ENCODE peak calls at places on chromosomes 4 and X, in seven cellular contexts. N is GM12878, C is Peyer's patch, V is esophagus muscularis mucosa, Z is testis, S is right lobe of liver, T is A549. M is an unnamed sample.

GRCh38 chrX:63784346-63784901 is 590 bp downstream of the ARHGEF9 start:
- DNase-seq in N (no peak), C (no peak), V (no peak), Z (no peak), S (no peak), T (no peak), M (no peak)

GRCh38 chrX:114787016-114787415 is 203.1 kb downstream of the HTR2C start:
- DNase-seq in N (no peak), C (no peak), V (no peak), Z (no peak), S (no peak), T (no peak), M (no peak)

GRCh38 chr4:73892966-73893365 is 23.8 kb downstream of the CXCL1 start:
- DNase-seq in N (no peak), C (no peak), V (no peak), Z (no peak), S (no peak), T (no peak), M (no peak)

GRCh38 chr4:95263960-95264359 is 284.8 kb downstream of the UNC5C start:
- DNase-seq in N (no peak), C (no peak), V (no peak), Z (no peak), S (no peak), T (no peak), M (no peak)

GRCh38 chr4:56330691-56331090 is 56.6 kb downstream of the AASDH start:
- DNase-seq in N (no peak), C (no peak), V (no peak), Z (no peak), S (no peak), T (peak; percentile 7), M (no peak)

GRCh38 chrX:80138938-80139337 is 124.4 kb downstream of the TBX22 start:
- DNase-seq in N (no peak), C (no peak), V (no peak), Z (no peak), S (no peak), T (no peak), M (no peak)

GRCh38 chrX:108090474-108091265 is 672 bp downstream of the PSMD10 start:
- DNase-seq in N (no peak), C (no peak), V (no peak), Z (peak; percentile 13), S (no peak), T (peak; percentile 56), M (no peak)

GRCh38 chr4:46931981-46932380 is 22.9 kb upstream of the COX7B2 start:
- DNase-seq in N (peak; percentile 2), C (no peak), V (no peak), Z (peak; percentile 51), S (no peak), T (no peak), M (no peak)

GRCh38 chr4:146212781-146213180 is 1.6 kb upstream of the REELD1 start:
- DNase-seq in N (no peak), C (no peak), V (no peak), Z (no peak), S (no peak), T (no peak), M (no peak)

GRCh38 chr4:113561092-113561491 is 200.4 kb downstream of the CAMK2D start:
- DNase-seq in N (no peak), C (no peak), V (no peak), Z (no peak), S (no peak), T (no peak), M (no peak)

DNA sequence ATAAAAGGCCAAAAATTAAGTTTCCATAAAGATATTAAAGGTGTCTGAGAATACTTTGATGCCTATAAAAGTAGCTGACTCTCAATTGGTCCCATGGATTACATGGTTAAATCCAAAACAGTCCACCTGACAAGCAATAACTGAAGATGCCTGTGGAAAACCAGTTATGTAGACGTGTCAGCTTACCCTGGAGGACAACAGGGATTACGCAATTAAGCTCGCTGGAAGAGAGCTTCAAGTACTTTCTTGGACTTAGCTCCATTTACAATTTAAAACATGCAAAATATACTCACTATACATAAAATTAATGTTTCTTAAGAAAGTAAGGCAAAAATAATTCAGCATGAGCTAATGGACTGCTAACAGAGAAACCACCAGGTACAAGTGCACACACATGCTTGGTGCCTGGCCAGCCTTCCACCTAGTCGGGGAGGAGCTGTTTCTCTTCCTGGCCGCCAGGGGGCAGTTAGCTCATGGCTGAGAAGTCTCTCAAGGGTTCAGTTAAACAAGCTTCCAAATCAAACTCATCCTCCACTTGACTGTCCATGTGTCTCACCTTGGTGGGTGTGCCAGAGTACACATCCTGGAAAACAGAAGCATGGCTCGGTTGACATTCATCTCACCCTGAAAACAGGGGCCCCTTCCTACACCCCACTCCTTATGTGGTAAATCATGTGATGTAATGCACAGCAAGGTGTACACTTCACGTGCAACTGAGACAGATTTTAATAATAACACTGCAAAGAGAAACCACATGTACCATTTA is 9.2 kb upstream of the FAM53A start:
- DNase-seq in N (no peak), C (peak; percentile 54), V (no peak), Z (peak; percentile 58), S (peak; percentile 82), T (peak; percentile 58), M (peak; percentile 80)
- TF ChIP-seq POLR2A in N (peak; percentile 17), C (no peak), V (no peak), Z (no peak), S (no peak), T (no peak), M (no peak)

GRCh38 chr4:119321921-119322687 is at the start of gene FABP2:
- DNase-seq in N (no peak), C (no peak), V (no peak), Z (no peak), S (no peak), T (no peak), M (no peak)
- H3K4me3 ChIP-seq in N (no peak within 1 kb of the TSS), C (peak within 1 kb of the TSS; percentile 48), V (no peak within 1 kb of the TSS), Z (no peak within 1 kb of the TSS), S (no peak within 1 kb of the TSS), T (no peak within 1 kb of the TSS), M (no peak within 1 kb of the TSS)

DNA sequence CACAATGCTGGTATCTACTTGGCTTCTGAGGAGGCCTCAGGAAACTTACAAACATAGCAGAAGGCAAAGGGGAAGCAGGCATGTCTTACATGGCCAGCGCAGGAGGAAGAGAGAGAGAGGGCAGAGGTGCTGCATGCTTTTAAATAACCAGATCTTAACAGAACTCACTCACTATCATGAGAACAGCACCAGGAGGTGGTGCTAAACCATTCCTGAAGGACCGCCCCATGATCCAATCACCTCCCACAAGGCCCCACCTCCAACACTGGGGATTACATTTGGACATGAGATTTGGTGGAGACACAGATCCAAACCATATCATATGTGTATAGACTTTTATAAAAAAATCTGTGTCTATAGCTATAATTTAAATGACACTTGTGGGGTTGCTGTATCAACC is 48.6 kb upstream of the ERVMER34-1 start:
- DNase-seq in N (no peak), C (no peak), V (peak; percentile 50), Z (no peak), S (no peak), T (no peak), M (no peak)
- TF ChIP-seq CTCF in N (no peak), C (no peak), V (no peak), Z (no peak), S (no peak), T (no peak), M (no peak)

DNA sequence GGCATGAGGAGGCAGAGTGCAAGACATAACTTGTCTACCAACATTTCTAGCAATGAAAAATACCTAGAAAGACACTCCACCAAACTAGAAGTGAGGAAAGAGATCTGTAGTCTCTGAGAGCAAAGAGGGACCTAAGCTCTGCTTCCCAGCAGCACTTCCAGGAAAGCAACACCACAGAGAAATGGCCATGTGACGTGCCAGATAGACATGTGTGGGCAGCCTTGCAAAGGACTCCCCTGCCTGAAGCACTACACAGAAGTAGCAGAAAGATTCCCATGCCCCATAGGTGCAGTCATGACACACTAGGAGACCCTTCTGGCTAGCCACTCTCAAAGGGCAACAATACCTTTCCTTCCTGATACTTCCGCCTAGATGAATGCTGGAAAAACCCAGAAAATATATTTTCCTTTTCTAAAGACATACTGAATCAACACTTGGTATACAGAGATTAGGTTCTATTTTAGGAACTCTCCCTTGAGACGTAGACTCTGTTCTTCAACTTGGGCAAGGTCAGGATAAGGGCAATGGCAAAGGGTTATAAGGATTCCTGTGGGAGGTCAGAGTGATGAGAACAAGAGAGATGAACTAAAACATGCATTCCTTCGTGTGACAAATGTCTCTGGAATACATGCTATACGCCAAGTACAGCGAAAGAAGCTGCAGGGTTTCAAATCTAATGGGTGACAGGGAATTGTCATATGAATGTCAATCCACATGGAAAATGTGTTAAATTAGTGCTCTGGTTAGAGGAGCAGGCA is 187.5 kb upstream of the ETNPPL start:
- DNase-seq in N (no peak), C (no peak), V (no peak), Z (no peak), S (no peak), T (no peak), M (no peak)
- TF ChIP-seq POLR2A in N (no peak), C (no peak), V (no peak), Z (no peak), S (no peak), T (no peak), M (no peak)

GRCh38 chr4:17197070-17197469 is 298.6 kb upstream of the LDB2 start:
- DNase-seq in N (no peak), C (no peak), V (no peak), Z (no peak), S (no peak), T (no peak), M (no peak)
- H3K4me3 ChIP-seq in N (no peak overlapping the region), C (no peak overlapping the region), V (no peak overlapping the region), Z (no peak overlapping the region), S (no peak overlapping the region), T (no peak overlapping the region), M (no peak overlapping the region)

GRCh38 chr4:11954093-11954492 is 525.4 kb upstream of the HS3ST1 start:
- DNase-seq in N (no peak), C (no peak), V (no peak), Z (peak; percentile 34), S (no peak), T (peak; percentile 0), M (no peak)
- TF ChIP-seq CTCF in N (peak; percentile 10), C (peak; percentile 76), V (peak; percentile 11), Z (peak; percentile 14), S (no peak), T (no peak), M (no peak)

GRCh38 chr4:2961411-2962098 is 1.7 kb downstream of the NOP14 start:
- DNase-seq in N (no peak), C (no peak), V (no peak), Z (peak; percentile 40), S (no peak), T (no peak), M (no peak)
- TF ChIP-seq POLR2A in N (peak; percentile 27), C (no peak), V (no peak), Z (no peak), S (no peak), T (no peak), M (no peak)

GRCh38 chr4:76213415-76214268 is at the start of gene SCARB2:
- DNase-seq in N (no peak), C (peak; percentile 73), V (peak; percentile 93), Z (peak; percentile 87), S (peak; percentile 93), T (peak; percentile 60), M (peak; percentile 92)

GRCh38 chr4:76214269-76214628 is 625 bp upstream of the SCARB2 start:
- DNase-seq in N (no peak), C (peak; percentile 52), V (peak; percentile 60), Z (no peak), S (no peak), T (no peak), M (no peak)

GRCh38 chr4:76216975-76217814 is 3.6 kb upstream of the SCARB2 start:
- DNase-seq in N (no peak), C (no peak), V (no peak), Z (no peak), S (no peak), T (no peak), M (no peak)

GRCh38 chr4:76215120-76215519 is 1.5 kb upstream of the SCARB2 start:
- DNase-seq in N (no peak), C (no peak), V (no peak), Z (no peak), S (no peak), T (no peak), M (peak; percentile 65)

GRCh38 chr4:76216521-76216920 is 2.9 kb upstream of the SCARB2 start:
- DNase-seq in N (no peak), C (no peak), V (no peak), Z (no peak), S (no peak), T (no peak), M (no peak)
- H3K4me3 ChIP-seq in N (no peak overlapping the region), C (no peak overlapping the region), V (no peak overlapping the region), Z (no peak overlapping the region), S (no peak overlapping the region), T (no peak overlapping the region), M (no peak overlapping the region)

M was measured in stomach.